ENCODE peak calls at places on chromosome 13, in nine cellular contexts. H, M, S, B, O, D, U, J and R are unnamed samples.

GRCh38 chr13:32669030-32669646 is 82.9 kb downstream of the PDS5B start:
- DNase-seq in H (no peak), M (no peak), S (no peak), B (peak; percentile 36), O (no peak), D (no peak), U (no peak), J (no peak), R (no peak)

GRCh38 chr13:70703755-70704154 is 595.5 kb upstream of the KLHL1 start:
- DNase-seq in H (no peak), M (no peak), S (no peak), B (no peak), O (no peak), D (no peak), U (no peak), J (no peak), R (no peak)

GRCh38 chr13:74778946-74779345 is 644.7 kb upstream of the KLF12 start:
- DNase-seq in H (no peak), M (no peak), S (no peak), B (no peak), O (no peak), D (no peak), U (no peak), J (no peak), R (no peak)

GRCh38 chr13:36084131-36084530 is 47.1 kb downstream of the DCLK1 start:
- DNase-seq in H (no peak), M (no peak), S (no peak), B (no peak), O (no peak), D (no peak), U (no peak), J (no peak), R (no peak)

GRCh38 chr13:98798849-98799645 is 46.6 kb upstream of the SLC15A1 start:
- DNase-seq in H (no peak), M (no peak), S (no peak), B (no peak), O (no peak), D (no peak), U (no peak), J (no peak), R (no peak)

GRCh38 chr13:35481777-35482176 is 5.3 kb upstream of the MAB21L1 start:
- DNase-seq in H (no peak), M (no peak), S (no peak), B (no peak), O (no peak), D (no peak), U (no peak), J (no peak), R (no peak)

GRCh38 chr13:38421590-38422560 is 72.2 kb downstream of the UFM1 start:
- DNase-seq in H (no peak), M (no peak), S (no peak), B (no peak), O (no peak), D (no peak), U (no peak), J (no peak), R (no peak)

GRCh38 chr13:29733069-29733700 is 117.2 kb downstream of the UBL3 start:
- DNase-seq in H (no peak), M (no peak), S (no peak), B (no peak), O (no peak), D (no peak), U (no peak), J (no peak), R (no peak)

GRCh38 chr13:86085890-86086289 is 286.7 kb upstream of the SLITRK6 start:
- DNase-seq in H (no peak), M (no peak), S (no peak), B (no peak), O (no peak), D (no peak), U (no peak), J (no peak), R (no peak)

GRCh38 chr13:24187185-24187584 is 26.7 kb downstream of the SPATA13 start:
- DNase-seq in H (no peak), M (no peak), S (no peak), B (no peak), O (no peak), D (no peak), U (no peak), J (no peak), R (no peak)

DNA sequence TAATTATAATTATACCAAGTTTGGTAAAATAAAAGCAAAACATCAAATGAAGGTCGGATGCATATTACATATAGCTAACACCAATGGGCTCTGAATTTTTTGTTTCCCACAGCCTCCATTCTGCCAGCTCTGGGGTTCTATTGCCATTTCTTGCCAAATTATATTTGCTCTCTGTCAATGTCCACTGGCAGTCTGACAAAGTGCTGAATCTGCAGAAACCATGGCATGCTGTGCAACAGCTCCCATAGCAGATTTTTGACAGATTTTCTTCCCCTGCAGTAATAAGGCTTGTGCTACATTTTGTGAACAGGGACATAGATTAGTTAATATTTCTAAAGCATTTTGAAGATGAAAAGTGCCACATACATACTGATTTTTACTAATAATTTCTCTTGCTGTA is 1102.1 kb downstream of the DIAPH3 start:
- DNase-seq in H (no peak), M (no peak), S (no peak), B (no peak), O (no peak), D (no peak), U (no peak), J (no peak), R (no peak)
- TF ChIP-seq EP300 in H (no peak), M (no peak), S (no peak), B (no peak), O (no peak), D (no peak), U (no peak), J (no peak), R (no peak)

DNA sequence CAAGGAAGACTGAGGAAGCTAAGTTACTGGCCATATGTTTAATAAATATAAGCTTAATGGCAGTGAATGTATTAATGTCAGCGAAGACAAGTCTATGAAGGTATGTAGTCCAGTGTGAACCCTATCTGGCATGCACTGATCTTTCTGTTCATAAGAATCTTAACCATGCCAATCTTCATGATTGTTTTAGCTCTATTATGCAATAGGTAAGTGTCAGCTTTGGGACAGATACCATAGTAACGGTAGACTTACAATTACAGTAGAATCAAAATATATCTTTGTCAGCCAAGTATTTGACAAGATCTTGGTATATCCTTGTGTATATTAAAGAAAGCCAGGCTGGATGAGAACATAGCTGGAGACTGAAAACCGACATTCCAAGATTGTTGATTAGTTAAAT is 428.5 kb downstream of the SPRY2 start:
- DNase-seq in H (no peak), M (no peak), S (no peak), B (no peak), O (no peak), D (no peak), U (no peak), J (no peak), R (no peak)
- H3K4me3 ChIP-seq in H (no peak overlapping the region), M (no peak overlapping the region), S (no peak overlapping the region), B (no peak overlapping the region), O (no peak overlapping the region), D (no peak overlapping the region), U (no peak overlapping the region), J (no peak overlapping the region), R (no peak overlapping the region)

GRCh38 chr13:42038661-42039456 is 9.6 kb upstream of the DGKH start:
- DNase-seq in H (no peak), M (no peak), S (no peak), B (no peak), O (no peak), D (no peak), U (no peak), J (no peak), R (no peak)
- H3K27me3 ChIP-seq in H (no peaks in the 10 kb centered on the region), M (no peaks in the 10 kb centered on the region), S (peaks cover 17% of the 10 kb centered on the region), B (no peaks in the 10 kb centered on the region), O (no peaks in the 10 kb centered on the region), D (no peaks in the 10 kb centered on the region), U (no peaks in the 10 kb centered on the region), J (no peaks in the 10 kb centered on the region), R (no peaks in the 10 kb centered on the region)

GRCh38 chr13:50908371-50908770 is 1.2 kb upstream of the RNASEH2B start:
- DNase-seq in H (no peak), M (no peak), S (no peak), B (no peak), O (no peak), D (no peak), U (no peak), J (no peak), R (no peak)
- TF ChIP-seq EP300 in H (no peak), M (no peak), S (no peak), B (no peak), O (no peak), D (no peak), U (no peak), J (no peak), R (no peak)

DNA sequence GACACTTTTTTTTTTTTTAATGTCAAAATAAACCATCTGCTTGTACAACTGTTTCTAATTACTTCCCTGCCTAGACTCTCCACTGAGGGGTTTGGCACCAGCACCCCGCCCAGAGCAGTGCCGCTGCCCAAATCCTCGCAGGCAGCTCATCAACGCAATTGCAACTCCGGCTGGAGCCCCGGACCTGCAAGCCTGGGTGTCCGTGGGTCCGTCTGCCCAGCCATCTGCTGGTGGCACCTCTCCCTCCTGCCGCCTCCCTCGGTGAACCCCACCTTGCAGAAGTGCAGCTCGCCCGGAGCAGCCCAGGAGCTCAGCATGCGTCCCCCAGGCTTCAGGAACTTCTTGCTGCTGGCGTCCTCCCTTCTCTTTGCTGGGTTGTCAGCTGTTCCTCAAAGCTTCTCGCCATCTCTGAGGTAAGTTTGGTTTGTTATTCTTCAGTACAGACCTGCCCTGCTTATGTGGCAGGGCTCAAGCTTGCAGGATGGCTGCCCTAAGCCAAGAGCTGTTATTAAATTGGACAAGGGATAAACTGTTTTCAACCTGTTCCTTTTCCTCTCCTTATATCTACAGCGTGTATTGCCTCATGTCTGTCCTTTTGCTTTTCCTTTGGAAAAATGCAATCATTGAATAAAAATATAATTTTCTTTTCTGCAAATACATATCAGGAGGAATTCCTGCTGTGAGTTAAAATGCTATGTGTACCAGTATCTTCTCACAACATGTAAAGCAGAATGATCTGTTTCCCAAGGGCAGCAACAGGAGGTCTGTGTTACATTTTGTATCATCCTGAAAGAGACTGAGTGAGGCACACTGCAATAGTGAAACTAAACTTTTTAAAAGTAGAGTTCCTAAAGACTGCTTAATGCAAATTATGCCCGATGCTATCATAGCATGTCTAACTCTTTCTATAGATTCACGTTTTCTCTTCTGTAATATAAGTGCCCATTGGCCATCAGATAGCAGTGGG is at the start of gene ITGBL1:
- DNase-seq in H (no peak), M (no peak), S (no peak), B (peak; percentile 38), O (no peak), D (no peak), U (peak; percentile 85), J (peak; percentile 78), R (no peak)
- H3K4me3 ChIP-seq in H (peak within 1 kb of the TSS; percentile 17), M (no peak within 1 kb of the TSS), S (no peak within 1 kb of the TSS), B (peak within 1 kb of the TSS; percentile 65), O (no peak within 1 kb of the TSS), D (peak within 1 kb of the TSS; percentile 51), U (peak within 1 kb of the TSS; percentile 58), J (peak within 1 kb of the TSS; percentile 49), R (peak within 1 kb of the TSS; percentile 23)